ENCODE peak calls at places on chromosomes 6 and 20, in ten cellular contexts. One of them, this sample, is unnamed.

GRCh38 chr6:163745566-163746400 is 331.3 kb downstream of the QKI start:
- DNase-seq in mesenchymal stem cell: peak
- DNase-seq in SW 1271: no peak
- DNase-seq in hepatic stellate cell: peak
- DNase-seq in NCI-H774: no peak
- DNase-seq in non-pigmented ciliary epithelial cell: peak
- DNase-seq in testis: peak
- DNase-seq in AG04450: peak
- DNase-seq in activated T-helper 1 cell treated with anti-CD3 and anti-CD28 coated beads, Interleukin-2, amount 50 U/mL, for 16 hours: no peak
- DNase-seq in AG08395: peak
- DNase-seq in this sample: peak

GRCh38 chr6:157466340-157466643 is 85.3 kb downstream of the ZDHHC14 start:
- DNase-seq in mesenchymal stem cell: no peak
- DNase-seq in SW 1271: no peak
- DNase-seq in hepatic stellate cell: no peak
- DNase-seq in NCI-H774: no peak
- DNase-seq in non-pigmented ciliary epithelial cell: no peak
- DNase-seq in testis: no peak
- DNase-seq in AG04450: no peak
- DNase-seq in activated T-helper 1 cell treated with anti-CD3 and anti-CD28 coated beads, Interleukin-2, amount 50 U/mL, for 16 hours: no peak
- DNase-seq in AG08395: no peak
- DNase-seq in this sample: no peak

GRCh38 chr6:151388997-151389639 is 2.2 kb downstream of the ZBTB2 start:
- DNase-seq in mesenchymal stem cell: no peak
- DNase-seq in SW 1271: no peak
- DNase-seq in hepatic stellate cell: no peak
- DNase-seq in NCI-H774: no peak
- DNase-seq in non-pigmented ciliary epithelial cell: no peak
- DNase-seq in testis: no peak
- DNase-seq in AG04450: no peak
- DNase-seq in activated T-helper 1 cell treated with anti-CD3 and anti-CD28 coated beads, Interleukin-2, amount 50 U/mL, for 16 hours: no peak
- DNase-seq in AG08395: no peak
- DNase-seq in this sample: no peak

GRCh38 chr6:73231986-73232391 is 6.7 kb upstream of the KHDC1L start:
- DNase-seq in mesenchymal stem cell: no peak
- DNase-seq in SW 1271: no peak
- DNase-seq in hepatic stellate cell: no peak
- DNase-seq in NCI-H774: no peak
- DNase-seq in non-pigmented ciliary epithelial cell: no peak
- DNase-seq in testis: no peak
- DNase-seq in AG04450: no peak
- DNase-seq in activated T-helper 1 cell treated with anti-CD3 and anti-CD28 coated beads, Interleukin-2, amount 50 U/mL, for 16 hours: no peak
- DNase-seq in AG08395: no peak
- DNase-seq in this sample: no peak

GRCh38 chr6:121522265-121522664 is 86.8 kb downstream of the GJA1 start:
- DNase-seq in mesenchymal stem cell: peak
- DNase-seq in SW 1271: no peak
- DNase-seq in hepatic stellate cell: peak
- DNase-seq in NCI-H774: no peak
- DNase-seq in non-pigmented ciliary epithelial cell: peak
- DNase-seq in testis: no peak
- DNase-seq in AG04450: peak
- DNase-seq in activated T-helper 1 cell treated with anti-CD3 and anti-CD28 coated beads, Interleukin-2, amount 50 U/mL, for 16 hours: no peak
- DNase-seq in AG08395: peak
- DNase-seq in this sample: peak

GRCh38 chr6:170108890-170109587 is 181.8 kb downstream of the DLL1 start:
- DNase-seq in mesenchymal stem cell: no peak
- DNase-seq in SW 1271: no peak
- DNase-seq in hepatic stellate cell: no peak
- DNase-seq in NCI-H774: no peak
- DNase-seq in non-pigmented ciliary epithelial cell: no peak
- DNase-seq in testis: peak
- DNase-seq in AG04450: no peak
- DNase-seq in activated T-helper 1 cell treated with anti-CD3 and anti-CD28 coated beads, Interleukin-2, amount 50 U/mL, for 16 hours: no peak
- DNase-seq in AG08395: no peak
- DNase-seq in this sample: no peak

GRCh38 chr6:33770833-33771341 is 18.0 kb downstream of the LEMD2 start:
- DNase-seq in mesenchymal stem cell: no peak
- DNase-seq in SW 1271: no peak
- DNase-seq in hepatic stellate cell: no peak
- DNase-seq in NCI-H774: no peak
- DNase-seq in non-pigmented ciliary epithelial cell: no peak
- DNase-seq in testis: no peak
- DNase-seq in AG04450: no peak
- DNase-seq in activated T-helper 1 cell treated with anti-CD3 and anti-CD28 coated beads, Interleukin-2, amount 50 U/mL, for 16 hours: no peak
- DNase-seq in AG08395: no peak
- DNase-seq in this sample: no peak

GRCh38 chr20:63427724-63428330 is 44.6 kb downstream of the KCNQ2 start:
- DNase-seq in mesenchymal stem cell: no peak
- DNase-seq in SW 1271: no peak
- DNase-seq in hepatic stellate cell: no peak
- DNase-seq in NCI-H774: no peak
- DNase-seq in non-pigmented ciliary epithelial cell: no peak
- DNase-seq in testis: no peak
- DNase-seq in AG04450: no peak
- DNase-seq in activated T-helper 1 cell treated with anti-CD3 and anti-CD28 coated beads, Interleukin-2, amount 50 U/mL, for 16 hours: no peak
- DNase-seq in AG08395: no peak
- DNase-seq in this sample: no peak

GRCh38 chr20:32474967-32475819 is 109.9 kb downstream of the NOL4L start:
- DNase-seq in mesenchymal stem cell: peak
- DNase-seq in SW 1271: no peak
- DNase-seq in hepatic stellate cell: peak
- DNase-seq in NCI-H774: no peak
- DNase-seq in non-pigmented ciliary epithelial cell: peak
- DNase-seq in testis: peak
- DNase-seq in AG04450: peak
- DNase-seq in activated T-helper 1 cell treated with anti-CD3 and anti-CD28 coated beads, Interleukin-2, amount 50 U/mL, for 16 hours: no peak
- DNase-seq in AG08395: peak
- DNase-seq in this sample: peak

GRCh38 chr6:116251568-116252384 is 2.1 kb downstream of the TSPYL4 start:
- DNase-seq in mesenchymal stem cell: peak
- DNase-seq in SW 1271: no peak
- DNase-seq in hepatic stellate cell: peak
- DNase-seq in NCI-H774: no peak
- DNase-seq in non-pigmented ciliary epithelial cell: peak
- DNase-seq in testis: no peak
- DNase-seq in AG04450: no peak
- DNase-seq in activated T-helper 1 cell treated with anti-CD3 and anti-CD28 coated beads, Interleukin-2, amount 50 U/mL, for 16 hours: no peak
- DNase-seq in AG08395: peak
- DNase-seq in this sample: peak

GRCh38 chr6:25050356-25050755 is 114.6 kb upstream of the RIPOR2 start:
- DNase-seq in mesenchymal stem cell: peak
- DNase-seq in SW 1271: no peak
- DNase-seq in hepatic stellate cell: no peak
- DNase-seq in NCI-H774: no peak
- DNase-seq in non-pigmented ciliary epithelial cell: peak
- DNase-seq in testis: no peak
- DNase-seq in AG04450: peak
- DNase-seq in activated T-helper 1 cell treated with anti-CD3 and anti-CD28 coated beads, Interleukin-2, amount 50 U/mL, for 16 hours: no peak
- DNase-seq in AG08395: peak
- DNase-seq in this sample: peak

GRCh38 chr6:19855510-19855909 is 18.3 kb downstream of the ID4 start:
- DNase-seq in mesenchymal stem cell: no peak
- DNase-seq in SW 1271: no peak
- DNase-seq in hepatic stellate cell: no peak
- DNase-seq in NCI-H774: no peak
- DNase-seq in non-pigmented ciliary epithelial cell: no peak
- DNase-seq in testis: no peak
- DNase-seq in AG04450: no peak
- DNase-seq in activated T-helper 1 cell treated with anti-CD3 and anti-CD28 coated beads, Interleukin-2, amount 50 U/mL, for 16 hours: no peak
- DNase-seq in AG08395: no peak
- DNase-seq in this sample: no peak

GRCh38 chr6:72084992-72085569 is 198.7 kb downstream of the RIMS1 start:
- DNase-seq in mesenchymal stem cell: peak
- DNase-seq in SW 1271: no peak
- DNase-seq in hepatic stellate cell: no peak
- DNase-seq in NCI-H774: peak
- DNase-seq in non-pigmented ciliary epithelial cell: no peak
- DNase-seq in testis: no peak
- DNase-seq in AG04450: no peak
- DNase-seq in activated T-helper 1 cell treated with anti-CD3 and anti-CD28 coated beads, Interleukin-2, amount 50 U/mL, for 16 hours: no peak
- DNase-seq in AG08395: peak
- DNase-seq in this sample: peak

GRCh38 chr6:25174678-25175077 is 104.5 kb upstream of the CARMIL1 start:
- DNase-seq in mesenchymal stem cell: no peak
- DNase-seq in SW 1271: no peak
- DNase-seq in hepatic stellate cell: no peak
- DNase-seq in NCI-H774: no peak
- DNase-seq in non-pigmented ciliary epithelial cell: no peak
- DNase-seq in testis: no peak
- DNase-seq in AG04450: no peak
- DNase-seq in activated T-helper 1 cell treated with anti-CD3 and anti-CD28 coated beads, Interleukin-2, amount 50 U/mL, for 16 hours: no peak
- DNase-seq in AG08395: no peak
- DNase-seq in this sample: no peak

GRCh38 chr20:41118632-41119031 is 18.7 kb upstream of the PLCG1 start:
- DNase-seq in mesenchymal stem cell: no peak
- DNase-seq in SW 1271: no peak
- DNase-seq in hepatic stellate cell: no peak
- DNase-seq in NCI-H774: no peak
- DNase-seq in non-pigmented ciliary epithelial cell: no peak
- DNase-seq in testis: no peak
- DNase-seq in AG04450: no peak
- DNase-seq in activated T-helper 1 cell treated with anti-CD3 and anti-CD28 coated beads, Interleukin-2, amount 50 U/mL, for 16 hours: no peak
- DNase-seq in AG08395: no peak
- DNase-seq in this sample: no peak

GRCh38 chr6:2875840-2876207 is 27.3 kb downstream of the SERPINB9 start:
- DNase-seq in mesenchymal stem cell: no peak
- DNase-seq in SW 1271: no peak
- DNase-seq in hepatic stellate cell: no peak
- DNase-seq in NCI-H774: no peak
- DNase-seq in non-pigmented ciliary epithelial cell: no peak
- DNase-seq in testis: no peak
- DNase-seq in AG04450: no peak
- DNase-seq in activated T-helper 1 cell treated with anti-CD3 and anti-CD28 coated beads, Interleukin-2, amount 50 U/mL, for 16 hours: no peak
- DNase-seq in AG08395: peak
- DNase-seq in this sample: peak

GRCh38 chr6:42182101-42182500 is 8.9 kb downstream of the GUCA1A start:
- DNase-seq in mesenchymal stem cell: no peak
- DNase-seq in SW 1271: no peak
- DNase-seq in hepatic stellate cell: no peak
- DNase-seq in NCI-H774: no peak
- DNase-seq in non-pigmented ciliary epithelial cell: no peak
- DNase-seq in testis: no peak
- DNase-seq in AG04450: no peak
- DNase-seq in activated T-helper 1 cell treated with anti-CD3 and anti-CD28 coated beads, Interleukin-2, amount 50 U/mL, for 16 hours: no peak
- DNase-seq in AG08395: no peak
- DNase-seq in this sample: no peak

GRCh38 chr6:14804001-14804401 is 441.9 kb upstream of the JARID2 start:
- DNase-seq in mesenchymal stem cell: peak
- DNase-seq in SW 1271: no peak
- DNase-seq in hepatic stellate cell: no peak
- DNase-seq in NCI-H774: no peak
- DNase-seq in non-pigmented ciliary epithelial cell: no peak
- DNase-seq in testis: no peak
- DNase-seq in AG04450: no peak
- DNase-seq in activated T-helper 1 cell treated with anti-CD3 and anti-CD28 coated beads, Interleukin-2, amount 50 U/mL, for 16 hours: no peak
- DNase-seq in AG08395: peak
- DNase-seq in this sample: no peak

GRCh38 chr6:6725120-6725833 is 136.8 kb downstream of the LY86 start:
- DNase-seq in mesenchymal stem cell: no peak
- DNase-seq in SW 1271: no peak
- DNase-seq in hepatic stellate cell: no peak
- DNase-seq in NCI-H774: no peak
- DNase-seq in non-pigmented ciliary epithelial cell: no peak
- DNase-seq in testis: no peak
- DNase-seq in AG04450: no peak
- DNase-seq in activated T-helper 1 cell treated with anti-CD3 and anti-CD28 coated beads, Interleukin-2, amount 50 U/mL, for 16 hours: no peak
- DNase-seq in AG08395: no peak
- DNase-seq in this sample: no peak

GRCh38 chr6:139429559-139430150 is 55.2 kb upstream of the CITED2 start:
- DNase-seq in mesenchymal stem cell: no peak
- DNase-seq in SW 1271: no peak
- DNase-seq in hepatic stellate cell: no peak
- DNase-seq in NCI-H774: no peak
- DNase-seq in non-pigmented ciliary epithelial cell: no peak
- DNase-seq in testis: no peak
- DNase-seq in AG04450: no peak
- DNase-seq in activated T-helper 1 cell treated with anti-CD3 and anti-CD28 coated beads, Interleukin-2, amount 50 U/mL, for 16 hours: no peak
- DNase-seq in AG08395: no peak
- DNase-seq in this sample: no peak

GRCh38 chr20:43691928-43692524 is 25.1 kb downstream of the MYBL2 start:
- DNase-seq in mesenchymal stem cell: peak
- DNase-seq in SW 1271: no peak
- DNase-seq in hepatic stellate cell: peak
- DNase-seq in NCI-H774: peak
- DNase-seq in non-pigmented ciliary epithelial cell: no peak
- DNase-seq in testis: peak
- DNase-seq in AG04450: no peak
- DNase-seq in activated T-helper 1 cell treated with anti-CD3 and anti-CD28 coated beads, Interleukin-2, amount 50 U/mL, for 16 hours: no peak
- DNase-seq in AG08395: peak
- DNase-seq in this sample: peak

GRCh38 chr6:20965276-20965675 is 431.0 kb downstream of the CDKAL1 start:
- DNase-seq in mesenchymal stem cell: no peak
- DNase-seq in SW 1271: no peak
- DNase-seq in hepatic stellate cell: no peak
- DNase-seq in NCI-H774: no peak
- DNase-seq in non-pigmented ciliary epithelial cell: no peak
- DNase-seq in testis: no peak
- DNase-seq in AG04450: no peak
- DNase-seq in activated T-helper 1 cell treated with anti-CD3 and anti-CD28 coated beads, Interleukin-2, amount 50 U/mL, for 16 hours: no peak
- DNase-seq in AG08395: no peak
- DNase-seq in this sample: no peak

GRCh38 chr6:32154514-32155161 is 697 bp downstream of the PPT2 start:
- DNase-seq in mesenchymal stem cell: peak
- DNase-seq in SW 1271: peak
- DNase-seq in hepatic stellate cell: peak
- DNase-seq in NCI-H774: peak
- DNase-seq in non-pigmented ciliary epithelial cell: no peak
- DNase-seq in testis: peak
- DNase-seq in AG04450: no peak
- DNase-seq in activated T-helper 1 cell treated with anti-CD3 and anti-CD28 coated beads, Interleukin-2, amount 50 U/mL, for 16 hours: peak
- DNase-seq in AG08395: peak
- DNase-seq in this sample: peak

GRCh38 chr20:59559024-59559817 is 45.1 kb upstream of the PHACTR3 start:
- DNase-seq in mesenchymal stem cell: no peak
- DNase-seq in SW 1271: no peak
- DNase-seq in hepatic stellate cell: no peak
- DNase-seq in NCI-H774: no peak
- DNase-seq in non-pigmented ciliary epithelial cell: no peak
- DNase-seq in testis: no peak
- DNase-seq in AG04450: no peak
- DNase-seq in activated T-helper 1 cell treated with anti-CD3 and anti-CD28 coated beads, Interleukin-2, amount 50 U/mL, for 16 hours: no peak
- DNase-seq in AG08395: no peak
- DNase-seq in this sample: no peak

GRCh38 chr6:35929601-35930000 is 8.7 kb upstream of the SRPK1 start:
- DNase-seq in mesenchymal stem cell: no peak
- DNase-seq in SW 1271: no peak
- DNase-seq in hepatic stellate cell: no peak
- DNase-seq in NCI-H774: no peak
- DNase-seq in non-pigmented ciliary epithelial cell: no peak
- DNase-seq in testis: no peak
- DNase-seq in AG04450: no peak
- DNase-seq in activated T-helper 1 cell treated with anti-CD3 and anti-CD28 coated beads, Interleukin-2, amount 50 U/mL, for 16 hours: no peak
- DNase-seq in AG08395: no peak
- DNase-seq in this sample: no peak

GRCh38 chr6:122798099-122798641 is 9.1 kb downstream of the SMPDL3A start:
- DNase-seq in mesenchymal stem cell: peak
- DNase-seq in SW 1271: no peak
- DNase-seq in hepatic stellate cell: peak
- DNase-seq in NCI-H774: peak
- DNase-seq in non-pigmented ciliary epithelial cell: no peak
- DNase-seq in testis: no peak
- DNase-seq in AG04450: no peak
- DNase-seq in activated T-helper 1 cell treated with anti-CD3 and anti-CD28 coated beads, Interleukin-2, amount 50 U/mL, for 16 hours: no peak
- DNase-seq in AG08395: peak
- DNase-seq in this sample: no peak

GRCh38 chr6:88119769-88120168 is 46.4 kb downstream of the CNR1 start:
- DNase-seq in mesenchymal stem cell: no peak
- DNase-seq in SW 1271: no peak
- DNase-seq in hepatic stellate cell: no peak
- DNase-seq in NCI-H774: no peak
- DNase-seq in non-pigmented ciliary epithelial cell: no peak
- DNase-seq in testis: no peak
- DNase-seq in AG04450: no peak
- DNase-seq in activated T-helper 1 cell treated with anti-CD3 and anti-CD28 coated beads, Interleukin-2, amount 50 U/mL, for 16 hours: no peak
- DNase-seq in AG08395: no peak
- DNase-seq in this sample: no peak

GRCh38 chr6:154354265-154354777 is 2.3 kb downstream of the IPCEF1 start:
- DNase-seq in mesenchymal stem cell: no peak
- DNase-seq in SW 1271: no peak
- DNase-seq in hepatic stellate cell: no peak
- DNase-seq in NCI-H774: no peak
- DNase-seq in non-pigmented ciliary epithelial cell: no peak
- DNase-seq in testis: no peak
- DNase-seq in AG04450: no peak
- DNase-seq in activated T-helper 1 cell treated with anti-CD3 and anti-CD28 coated beads, Interleukin-2, amount 50 U/mL, for 16 hours: no peak
- DNase-seq in AG08395: no peak
- DNase-seq in this sample: no peak

This sample was measured in endothelial cell of umbilical vein.